ENCODE peak calls at places on chromosomes 5 and 9, in seven cellular contexts. G, M, A, Z, L, E and K are unnamed samples.

GRCh38 chr9:78189461-78189860 is 46.4 kb upstream of the CEP78 start:
- DNase-seq in G (no peak), M (no peak), L (no peak), A (no peak), Z (no peak), E (no peak), K (no peak)

GRCh38 chr5:166102947-166103346 is 2188.5 kb upstream of the WWC1 start:
- DNase-seq in G (no peak), A (no peak), Z (no peak), M (no peak), E (no peak), L (no peak), K (no peak)

GRCh38 chr9:13943176-13943575 is 370.8 kb downstream of the NFIB start:
- DNase-seq in E (no peak), Z (no peak), L (no peak), G (no peak), A (no peak), M (no peak), K (no peak)

GRCh38 chr9:89357331-89358197 is 39.3 kb downstream of the SECISBP2 start:
- DNase-seq in M (no peak), E (no peak), G (no peak), L (no peak), Z (no peak), A (no peak), K (no peak)

GRCh38 chr9:73370053-73370452 is 218.4 kb downstream of the ANXA1 start:
- DNase-seq in Z (no peak), L (no peak), G (no peak), A (peak; percentile 44), E (no peak), M (peak; percentile 89), K (no peak)

GRCh38 chr5:173229381-173229959 is 5.5 kb downstream of the NKX2-5 start:
- DNase-seq in G (no peak), L (no peak), A (no peak), E (no peak), M (no peak), Z (no peak), K (no peak)

GRCh38 chr5:59460368-59461153 is 433.0 kb downstream of the PDE4D start:
- DNase-seq in L (no peak), G (no peak), E (no peak), Z (no peak), M (no peak), A (no peak), K (no peak)

GRCh38 chr5:131682175-131682574 is 47.1 kb upstream of the RAPGEF6 start:
- DNase-seq in L (no peak), M (no peak), Z (no peak), A (no peak), E (no peak), G (no peak), K (no peak)

GRCh38 chr5:5387789-5388188 is 34.7 kb upstream of the ICE1 start:
- DNase-seq in L (no peak), G (no peak), E (no peak), M (no peak), Z (no peak), A (no peak), K (no peak)

GRCh38 chr5:107570805-107571531 is 99.8 kb downstream of the EFNA5 start:
- DNase-seq in M (peak; percentile 11), A (no peak), L (peak; percentile 55), E (no peak), G (peak; percentile 17), Z (no peak), K (peak; percentile 36)

GRCh38 chr5:35939639-35940038 is 1.2 kb upstream of the CAPSL start:
- DNase-seq in A (no peak), G (no peak), E (no peak), L (no peak), M (no peak), Z (no peak), K (no peak)

GRCh38 chr5:37722236-37723146 is 117.3 kb downstream of the GDNF start:
- DNase-seq in Z (no peak), E (no peak), A (peak; percentile 58), M (no peak), G (no peak), L (no peak), K (no peak)

GRCh38 chr5:63240063-63240755 is 661.6 kb downstream of the LRRC70 start:
- DNase-seq in A (no peak), M (no peak), G (no peak), Z (no peak), L (no peak), E (no peak), K (no peak)

GRCh38 chr5:69502375-69503143 is 10.0 kb downstream of the OCLN start:
- DNase-seq in G (no peak), Z (no peak), L (no peak), M (no peak), A (peak; percentile 63), E (no peak), K (no peak)